ENCODE peak calls at places on chromosomes 7 and 10, in six cellular contexts. U, C, H, P, O and G are unnamed samples.

GRCh38 chr10:72158174-72158573 is 57.6 kb upstream of the ANAPC16 start:
- DNase-seq in U (no peak), C (no peak), H (no peak), P (no peak), O (no peak), G (no peak)

GRCh38 chr10:132305654-132306340 is 2.0 kb downstream of the STK32C start:
- DNase-seq in U (no peak), C (no peak), H (peak; percentile 29), P (no peak), O (no peak), G (no peak)

GRCh38 chr10:44234471-44234850 is 150.4 kb downstream of the CXCL12 start:
- DNase-seq in U (no peak), C (peak; percentile 27), H (peak; percentile 62), P (no peak), O (peak; percentile 72), G (no peak)

GRCh38 chr7:64882341-64883112 is 20.5 kb upstream of the ZNF273 start:
- DNase-seq in U (no peak), C (no peak), H (peak; percentile 39), P (no peak), O (peak; percentile 17), G (no peak)

GRCh38 chr10:95278061-95278988 is 12.5 kb downstream of the PDLIM1 start:
- DNase-seq in U (peak; percentile 73), C (no peak), H (peak; percentile 85), P (peak; percentile 40), O (no peak), G (peak; percentile 89)

GRCh38 chr7:79211724-79212123 is 241.7 kb downstream of the MAGI2 start:
- DNase-seq in U (peak; percentile 26), C (no peak), H (no peak), P (no peak), O (peak; percentile 55), G (peak; percentile 16)

GRCh38 chr10:1116051-1116450 is 59.9 kb downstream of the WDR37 start:
- DNase-seq in U (no peak), C (no peak), H (no peak), P (no peak), O (no peak), G (no peak)

GRCh38 chr7:129454249-129454551 is 20.0 kb downstream of the STRIP2 start:
- DNase-seq in U (no peak), C (no peak), H (peak; percentile 94), P (no peak), O (no peak), G (no peak)

GRCh38 chr10:119896937-119897336 is 4.4 kb downstream of the SEC23IP start:
- DNase-seq in U (no peak), C (no peak), H (no peak), P (no peak), O (peak; percentile 6), G (peak; percentile 66)

GRCh38 chr10:133343557-133343956 is 3.6 kb upstream of the PRAP1 start:
- DNase-seq in U (no peak), C (no peak), H (no peak), P (no peak), O (no peak), G (no peak)

GRCh38 chr10:110893559-110894179 is 21.9 kb downstream of the PDCD4 start:
- DNase-seq in U (peak; percentile 46), C (no peak), H (peak; percentile 45), P (no peak), O (peak; percentile 78), G (peak; percentile 57)

GRCh38 chr7:129607471-129608120 is 3.9 kb upstream of the NRF1 start:
- DNase-seq in U (no peak), C (no peak), H (peak; percentile 81), P (peak; percentile 78), O (peak; percentile 84), G (peak; percentile 32)

GRCh38 chr7:18754766-18755165 is 259.2 kb downstream of the HDAC9 start:
- DNase-seq in U (peak; percentile 16), C (no peak), H (no peak), P (no peak), O (no peak), G (no peak)

GRCh38 chr7:74059037-74059436 is 24.6 kb upstream of the LIMK1 start:
- DNase-seq in U (no peak), C (no peak), H (no peak), P (no peak), O (no peak), G (no peak)

GRCh38 chr7:74057987-74058386 is 25.6 kb upstream of the LIMK1 start:
- DNase-seq in U (no peak), C (no peak), H (no peak), P (no peak), O (no peak), G (no peak)

GRCh38 chr7:74058486-74058885 is 25.1 kb upstream of the LIMK1 start:
- DNase-seq in U (no peak), C (no peak), H (no peak), P (no peak), O (no peak), G (no peak)

GRCh38 chr7:74061840-74062539 is 21.6 kb upstream of the LIMK1 start:
- DNase-seq in U (peak; percentile 91), C (no peak), H (peak; percentile 76), P (no peak), O (peak; percentile 93), G (peak; percentile 93)

GRCh38 chr7:74059681-74060588 is 23.7 kb upstream of the LIMK1 start:
- DNase-seq in U (no peak), C (no peak), H (no peak), P (no peak), O (no peak), G (no peak)
- H3K36me3 ChIP-seq in U (no peaks in the 10 kb centered on the region), C (no peaks in the 10 kb centered on the region), H (no peaks in the 10 kb centered on the region), P (no peaks in the 10 kb centered on the region), O (no peaks in the 10 kb centered on the region), G (peaks cover 14% of the 10 kb centered on the region)

GRCh38 chr10:102432162-102432950 is at the start of gene CUEDC2:
- DNase-seq in U (peak; percentile 94), C (peak; percentile 96), H (peak; percentile 98), P (peak; percentile 100), O (peak; percentile 99), G (peak; percentile 97)
- H2BK120ac ChIP-seq in U (peak within 1 kb of the TSS; percentile 57), C (no peak within 1 kb of the TSS), H (no peak within 1 kb of the TSS), P (no peak within 1 kb of the TSS), O (peak within 1 kb of the TSS; percentile 18), G (peak within 1 kb of the TSS; percentile 65)

DNA sequence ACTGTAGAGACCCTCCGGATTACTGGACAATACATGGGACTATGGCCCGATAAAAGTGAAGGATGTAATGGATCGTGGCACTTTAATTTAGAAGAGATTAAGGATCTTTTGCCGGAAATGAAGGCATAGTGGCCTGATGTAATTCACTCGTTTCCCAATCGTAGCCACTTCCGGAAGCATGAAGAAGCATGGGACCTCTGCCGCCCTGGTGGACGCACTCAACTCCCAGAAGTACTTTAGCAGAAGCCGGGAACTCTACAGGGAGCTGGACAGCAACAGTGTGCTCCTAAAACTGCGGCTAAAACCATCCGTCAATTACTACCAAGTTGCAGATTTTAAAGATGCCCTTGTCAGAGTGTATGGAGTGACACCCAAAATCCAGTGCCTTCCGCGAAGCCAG is 59.6 kb upstream of the NUPR2 start:
- DNase-seq in U (no peak), C (no peak), H (no peak), P (no peak), O (peak; percentile 34), G (no peak)
- H3K4me3 ChIP-seq in U (no peak overlapping the region), C (no peak overlapping the region), H (no peak overlapping the region), P (no peak overlapping the region), O (no peak overlapping the region), G (peak overlapping the region; percentile 9)

GRCh38 chr7:100882201-100882600 is 7.3 kb downstream of the SRRT start:
- DNase-seq in U (no peak), C (no peak), H (no peak), P (no peak), O (no peak), G (no peak)

GRCh38 chr7:100882769-100883526 is 6.6 kb downstream of the UFSP1 start:
- DNase-seq in U (no peak), C (no peak), H (no peak), P (no peak), O (no peak), G (no peak)

GRCh38 chr7:100880645-100881044 is 5.7 kb downstream of the SRRT start:
- DNase-seq in U (no peak), C (no peak), H (no peak), P (no peak), O (no peak), G (no peak)

GRCh38 chr7:100879685-100880261 is 4.9 kb downstream of the SRRT start:
- DNase-seq in U (no peak), C (no peak), H (no peak), P (no peak), O (no peak), G (no peak)

DNA sequence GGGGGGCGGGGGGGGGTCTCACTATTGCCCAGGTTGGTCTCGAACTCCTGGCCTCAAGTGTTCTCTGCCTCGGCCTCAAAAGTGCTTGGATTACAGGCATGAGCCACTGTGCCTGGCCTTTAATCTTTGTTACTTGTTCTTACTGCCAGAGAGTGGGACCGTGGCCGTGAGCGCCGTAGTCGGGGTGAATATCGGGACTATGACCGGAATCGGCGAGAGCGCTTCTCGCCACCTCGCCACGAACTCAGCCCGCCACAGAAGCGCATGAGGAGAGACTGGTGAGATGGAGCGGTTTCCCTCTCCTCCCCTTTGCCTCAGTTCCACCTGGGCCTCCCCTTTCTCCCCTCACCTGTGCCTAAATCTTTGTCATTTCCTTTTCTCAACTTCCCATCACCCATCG is 6.2 kb downstream of the SRRT start:
- DNase-seq in U (no peak), C (no peak), H (no peak), P (no peak), O (no peak), G (no peak)
- H3K36me3 ChIP-seq in U (peaks cover 70% of the 10 kb centered on the region), C (peaks cover 57% of the 10 kb centered on the region), H (peaks cover 38% of the 10 kb centered on the region), P (peaks cover 57% of the 10 kb centered on the region), O (peaks cover 71% of the 10 kb centered on the region), G (peaks cover 92% of the 10 kb centered on the region)

GRCh38 chr7:2555121-2556052 is at the start of gene BRAT1:
- DNase-seq in U (peak; percentile 90), C (peak; percentile 96), H (peak; percentile 99), P (peak; percentile 98), O (peak; percentile 96), G (peak; percentile 95)
- H2BK120ac ChIP-seq in U (peak within 1 kb of the TSS; percentile 100), C (peak within 1 kb of the TSS; percentile 100), H (peak within 1 kb of the TSS; percentile 9), P (peak within 1 kb of the TSS; percentile 96), O (peak within 1 kb of the TSS; percentile 100), G (peak within 1 kb of the TSS; percentile 100)